ENCODE peak calls at places on chromosomes 16 and 17, in seven cellular contexts. One of them, this sample, is unnamed.
A peak's percentile ranks its signal among the peaks of the same experiment; 100 is the strongest.

GRCh38 chr16:89478576-89479221 is 11.7 kb downstream of the ANKRD11 start:
- DNase-seq in HCT116: no peak
- DNase-seq in HepG2: peak; percentile 84
- DNase-seq in NT2/D1: no peak
- DNase-seq in GM12878: no peak
- DNase-seq in H1: no peak
- DNase-seq in K562: no peak
- DNase-seq in this sample: no peak

GRCh38 chr16:21953541-21953902 is 361 bp downstream of the UQCRC2 start:
- DNase-seq in HCT116: no peak
- DNase-seq in HepG2: no peak
- DNase-seq in NT2/D1: no peak
- DNase-seq in K562: no peak
- DNase-seq in H1: no peak
- DNase-seq in GM12878: no peak
- DNase-seq in this sample: no peak

GRCh38 chr17:17943281-17943984 is 28.8 kb downstream of the TOM1L2 start:
- DNase-seq in K562: no peak
- DNase-seq in HCT116: no peak
- DNase-seq in NT2/D1: no peak
- DNase-seq in H1: no peak
- DNase-seq in HepG2: no peak
- DNase-seq in GM12878: no peak
- DNase-seq in this sample: no peak

GRCh38 chr17:11803226-11803625 is 194.0 kb downstream of the ZNF18 start:
- DNase-seq in H1: no peak
- DNase-seq in GM12878: no peak
- DNase-seq in HepG2: no peak
- DNase-seq in NT2/D1: no peak
- DNase-seq in K562: no peak
- DNase-seq in HCT116: no peak
- DNase-seq in this sample: no peak

GRCh38 chr17:55314784-55315491 is 50.2 kb downstream of the HLF start:
- DNase-seq in H1: no peak
- DNase-seq in GM12878: no peak
- DNase-seq in HCT116: no peak
- DNase-seq in K562: no peak
- DNase-seq in HepG2: no peak
- DNase-seq in NT2/D1: no peak
- DNase-seq in this sample: no peak

GRCh38 chr17:57585341-57586098 is 159.6 kb downstream of the CCDC182 start:
- DNase-seq in HCT116: no peak
- DNase-seq in HepG2: no peak
- DNase-seq in H1: no peak
- DNase-seq in K562: no peak
- DNase-seq in GM12878: no peak
- DNase-seq in NT2/D1: no peak
- DNase-seq in this sample: peak; percentile 85

GRCh38 chr16:82945420-82946096 is 318.8 kb downstream of the CDH13 start:
- DNase-seq in K562: no peak
- DNase-seq in NT2/D1: no peak
- DNase-seq in GM12878: no peak
- DNase-seq in HepG2: no peak
- DNase-seq in HCT116: no peak
- DNase-seq in H1: no peak
- DNase-seq in this sample: no peak

GRCh38 chr17:44767493-44767892 is 8.7 kb downstream of the ADAM11 start:
- DNase-seq in HepG2: no peak
- DNase-seq in NT2/D1: no peak
- DNase-seq in H1: no peak
- DNase-seq in HCT116: no peak
- DNase-seq in GM12878: no peak
- DNase-seq in K562: no peak
- DNase-seq in this sample: no peak

GRCh38 chr16:30715777-30716445 is 16.9 kb downstream of the SRCAP start:
- DNase-seq in HepG2: no peak
- DNase-seq in HCT116: no peak
- DNase-seq in GM12878: no peak
- DNase-seq in K562: no peak
- DNase-seq in H1: no peak
- DNase-seq in NT2/D1: no peak
- DNase-seq in this sample: no peak

GRCh38 chr16:63361032-63361624 is 1324.9 kb upstream of the CDH8 start:
- DNase-seq in H1: no peak
- DNase-seq in NT2/D1: peak; percentile 39
- DNase-seq in HepG2: peak; percentile 46
- DNase-seq in HCT116: peak; percentile 15
- DNase-seq in K562: peak; percentile 18
- DNase-seq in GM12878: no peak
- DNase-seq in this sample: peak; percentile 30

GRCh38 chr17:10103712-10104111 is 94.7 kb downstream of the GAS7 start:
- DNase-seq in HepG2: no peak
- DNase-seq in H1: no peak
- DNase-seq in GM12878: no peak
- DNase-seq in NT2/D1: no peak
- DNase-seq in HCT116: no peak
- DNase-seq in K562: no peak
- DNase-seq in this sample: no peak

GRCh38 chr16:79182618-79183017 is 417.9 kb downstream of the MAF start:
- DNase-seq in NT2/D1: no peak
- DNase-seq in HCT116: no peak
- DNase-seq in H1: no peak
- DNase-seq in HepG2: no peak
- DNase-seq in K562: no peak
- DNase-seq in GM12878: no peak
- DNase-seq in this sample: no peak

GRCh38 chr17:35038434-35038833 is 25.1 kb downstream of the RFFL start:
- DNase-seq in HCT116: no peak
- DNase-seq in GM12878: no peak
- DNase-seq in NT2/D1: no peak
- DNase-seq in HepG2: no peak
- DNase-seq in K562: no peak
- DNase-seq in H1: no peak
- DNase-seq in this sample: no peak

GRCh38 chr17:29793501-29793900 is 136.5 kb downstream of the SSH2 start:
- DNase-seq in H1: no peak
- DNase-seq in HCT116: no peak
- DNase-seq in GM12878: no peak
- DNase-seq in HepG2: no peak
- DNase-seq in K562: no peak
- DNase-seq in NT2/D1: no peak
- DNase-seq in this sample: no peak

GRCh38 chr16:79188115-79188779 is 412.3 kb downstream of the MAF start:
- DNase-seq in HCT116: no peak
- DNase-seq in HepG2: no peak
- DNase-seq in GM12878: no peak
- DNase-seq in NT2/D1: no peak
- DNase-seq in H1: no peak
- DNase-seq in K562: no peak
- DNase-seq in this sample: no peak

DNA sequence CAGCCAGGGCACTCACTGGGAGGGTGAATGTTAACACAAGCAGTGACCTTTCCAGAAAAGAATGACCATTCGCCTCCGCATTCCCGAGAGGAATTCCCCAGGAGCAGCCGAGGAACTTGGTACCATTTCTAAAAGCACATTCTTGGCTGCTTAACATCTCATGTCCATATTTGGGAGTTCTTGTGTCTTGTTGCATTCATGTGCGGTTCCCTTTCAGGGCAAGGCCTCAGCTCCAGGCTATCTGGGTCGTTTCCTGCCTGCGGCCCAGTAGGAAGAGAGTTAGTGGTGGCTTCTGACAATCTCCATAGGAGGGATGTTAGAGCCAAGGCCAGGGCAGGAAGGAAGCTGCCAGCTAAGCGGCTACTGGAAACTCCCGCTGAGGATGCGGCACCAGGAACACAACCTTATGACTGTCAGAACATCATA is 27.9 kb upstream of the MEAK7 start:
- DNase-seq in NT2/D1: peak; percentile 86
- DNase-seq in GM12878: no peak
- DNase-seq in H1: peak; percentile 87
- DNase-seq in HepG2: peak; percentile 56
- DNase-seq in K562: no peak
- DNase-seq in HCT116: no peak
- DNase-seq in this sample: no peak
- TF ChIP-seq YY1 in NT2/D1: no peak
- TF ChIP-seq YY1 in GM12878: no peak
- TF ChIP-seq YY1 in H1: no peak
- TF ChIP-seq YY1 in HepG2: no peak
- TF ChIP-seq YY1 in K562: no peak
- TF ChIP-seq YY1 in HCT116: no peak
- TF ChIP-seq YY1 in this sample: no peak

GRCh38 chr17:82117139-82118090 is 19.4 kb upstream of the FASN start:
- DNase-seq in HCT116: no peak
- DNase-seq in NT2/D1: no peak
- DNase-seq in H1: no peak
- DNase-seq in GM12878: no peak
- DNase-seq in HepG2: peak; percentile 60
- DNase-seq in K562: no peak
- DNase-seq in this sample: peak; percentile 19
- TF ChIP-seq YY1 in HCT116: no peak
- TF ChIP-seq YY1 in NT2/D1: no peak
- TF ChIP-seq YY1 in H1: no peak
- TF ChIP-seq YY1 in GM12878: no peak
- TF ChIP-seq YY1 in HepG2: peak; percentile 23
- TF ChIP-seq YY1 in K562: no peak
- TF ChIP-seq YY1 in this sample: no peak

GRCh38 chr16:2689968-2690830 is 7.9 kb downstream of the KCTD5 start:
- DNase-seq in K562: no peak
- DNase-seq in GM12878: no peak
- DNase-seq in NT2/D1: no peak
- DNase-seq in HepG2: no peak
- DNase-seq in HCT116: no peak
- DNase-seq in H1: no peak
- DNase-seq in this sample: peak; percentile 5
- TF ChIP-seq YY1 in K562: no peak
- TF ChIP-seq YY1 in GM12878: no peak
- TF ChIP-seq YY1 in NT2/D1: no peak
- TF ChIP-seq YY1 in HepG2: no peak
- TF ChIP-seq YY1 in HCT116: no peak
- TF ChIP-seq YY1 in H1: no peak
- TF ChIP-seq YY1 in this sample: no peak

GRCh38 chr17:80913928-80914821 is 77.5 kb upstream of the CHMP6 start:
- DNase-seq in GM12878: no peak
- DNase-seq in H1: no peak
- DNase-seq in K562: no peak
- DNase-seq in HCT116: no peak
- DNase-seq in NT2/D1: no peak
- DNase-seq in HepG2: no peak
- DNase-seq in this sample: no peak
- TF ChIP-seq YY1 in GM12878: no peak
- TF ChIP-seq YY1 in H1: no peak
- TF ChIP-seq YY1 in K562: no peak
- TF ChIP-seq YY1 in HCT116: no peak
- TF ChIP-seq YY1 in NT2/D1: no peak
- TF ChIP-seq YY1 in HepG2: no peak
- TF ChIP-seq YY1 in this sample: no peak

DNA sequence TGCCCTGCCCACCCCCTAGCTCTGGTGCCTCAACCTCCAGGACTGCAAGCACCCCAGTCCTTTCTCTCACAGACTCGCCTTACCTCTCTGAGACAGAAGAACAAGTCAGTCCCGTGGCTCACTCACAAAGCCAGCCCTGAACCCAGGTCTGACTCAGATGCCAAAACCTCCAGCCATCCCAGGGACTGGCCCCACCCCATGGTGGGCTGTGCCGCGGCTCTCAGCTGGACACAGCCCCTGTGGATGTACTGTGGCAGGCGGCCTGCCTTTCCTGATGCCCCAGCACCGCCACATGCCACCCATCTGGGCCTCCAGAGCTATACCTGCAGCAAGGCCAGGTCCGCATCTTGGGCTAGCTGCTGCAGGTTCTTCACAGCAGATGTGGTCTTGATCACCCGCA is 19.8 kb downstream of the MPG start:
- DNase-seq in HepG2: no peak
- DNase-seq in H1: no peak
- DNase-seq in HCT116: no peak
- DNase-seq in NT2/D1: no peak
- DNase-seq in K562: no peak
- DNase-seq in GM12878: no peak
- DNase-seq in this sample: no peak
- TF ChIP-seq YY1 in HepG2: no peak
- TF ChIP-seq YY1 in H1: no peak
- TF ChIP-seq YY1 in HCT116: no peak
- TF ChIP-seq YY1 in NT2/D1: no peak
- TF ChIP-seq YY1 in K562: no peak
- TF ChIP-seq YY1 in GM12878: no peak
- TF ChIP-seq YY1 in this sample: no peak

GRCh38 chr17:74775409-74776043 is 619 bp downstream of the NAT9 start:
- DNase-seq in HCT116: no peak
- DNase-seq in H1: no peak
- DNase-seq in NT2/D1: no peak
- DNase-seq in HepG2: no peak
- DNase-seq in K562: no peak
- DNase-seq in GM12878: no peak
- DNase-seq in this sample: no peak

GRCh38 chr17:74778960-74779359 is 2.8 kb upstream of the NAT9 start:
- DNase-seq in GM12878: no peak
- DNase-seq in NT2/D1: no peak
- DNase-seq in H1: no peak
- DNase-seq in HCT116: no peak
- DNase-seq in HepG2: no peak
- DNase-seq in K562: no peak
- DNase-seq in this sample: no peak

GRCh38 chr17:74776044-74776962 is at the start of gene NAT9:
- DNase-seq in GM12878: peak; percentile 82
- DNase-seq in HepG2: peak; percentile 94
- DNase-seq in HCT116: peak; percentile 92
- DNase-seq in H1: peak; percentile 92
- DNase-seq in K562: peak; percentile 100
- DNase-seq in NT2/D1: peak; percentile 93
- DNase-seq in this sample: peak; percentile 100

GRCh38 chr17:74777884-74778490 is 1.8 kb upstream of the NAT9 start:
- DNase-seq in GM12878: no peak
- DNase-seq in HCT116: no peak
- DNase-seq in H1: no peak
- DNase-seq in HepG2: no peak
- DNase-seq in K562: no peak
- DNase-seq in NT2/D1: no peak
- DNase-seq in this sample: no peak

GRCh38 chr17:74776990-74777389 is 845 bp upstream of the NAT9 start:
- DNase-seq in HCT116: no peak
- DNase-seq in NT2/D1: no peak
- DNase-seq in HepG2: no peak
- DNase-seq in K562: peak; percentile 75
- DNase-seq in H1: no peak
- DNase-seq in GM12878: no peak
- DNase-seq in this sample: no peak
- TF ChIP-seq YY1 in HCT116: no peak
- TF ChIP-seq YY1 in NT2/D1: no peak
- TF ChIP-seq YY1 in HepG2: no peak
- TF ChIP-seq YY1 in K562: no peak
- TF ChIP-seq YY1 in H1: no peak
- TF ChIP-seq YY1 in GM12878: no peak
- TF ChIP-seq YY1 in this sample: no peak

This sample was measured in SK-N-SH.